ENCODE peak calls at places on chromosomes 11 and 22, in ten cellular contexts. F is breast epithelium, B is GM23338, Z is stomach, U is HCT116, C is GM12878, O is upper lobe of left lung, R is transverse colon, H is K562, G is H1. M is an unnamed sample. For H3K4me1, the result is how much of the 10 kb centered on the place peaks cover.

GRCh38 chr11:35641206-35641885 is 21.2 kb upstream of the TRIM44 start:
- DNase-seq in G (no peak), C (no peak), U (no peak), F (no peak), Z (no peak), O (no peak), R (no peak), B (no peak), H (no peak), M (no peak)

GRCh38 chr22:32745251-32745995 is 56.1 kb upstream of the TIMP3 start:
- DNase-seq in F (peak), U (peak), O (no peak), Z (no peak), G (peak), R (peak), B (peak), H (no peak), C (no peak), M (no peak)

GRCh38 chr22:27168681-27169080 is 511.3 kb downstream of the MIAT start:
- DNase-seq in B (no peak), U (no peak), O (no peak), R (no peak), H (no peak), C (no peak), G (no peak), F (no peak), Z (no peak), M (no peak)

GRCh38 chr11:126930100-126930841 is 70.3 kb downstream of the KIRREL3 start:
- DNase-seq in F (no peak), Z (no peak), B (no peak), U (no peak), R (no peak), C (no peak), H (no peak), O (no peak), G (no peak), M (no peak)

GRCh38 chr11:123065634-123066033 is 3.7 kb upstream of the HSPA8 start:
- DNase-seq in R (no peak), Z (no peak), H (no peak), U (no peak), F (no peak), G (no peak), C (no peak), B (no peak), O (no peak), M (no peak)

GRCh38 chr22:42831712-42832111 is 25.4 kb downstream of the ARFGAP3 start:
- DNase-seq in F (no peak), O (no peak), H (no peak), Z (no peak), B (no peak), C (no peak), U (no peak), R (no peak), G (no peak), M (no peak)

GRCh38 chr11:133821776-133822175 is 23.5 kb downstream of the SPATA19 start:
- DNase-seq in O (no peak), G (peak), C (no peak), R (peak), H (peak), Z (peak), U (peak), F (no peak), B (peak), M (no peak)

GRCh38 chr11:123526918-123527317 is 96.8 kb downstream of the GRAMD1B start:
- DNase-seq in O (peak), Z (no peak), B (no peak), U (no peak), C (no peak), H (no peak), G (no peak), R (no peak), F (no peak), M (no peak)

GRCh38 chr11:120660024-120660565 is 148.5 kb downstream of the GRIK4 start:
- DNase-seq in H (peak), B (peak), U (peak), O (peak), G (no peak), F (no peak), C (no peak), R (peak), Z (peak), M (peak)

GRCh38 chr22:26462051-26462450 is 21.5 kb downstream of the HPS4 start:
- DNase-seq in F (no peak), O (no peak), C (no peak), R (no peak), U (no peak), H (no peak), B (no peak), G (no peak), Z (no peak), M (no peak)

GRCh38 chr11:121711900-121712424 is 259.2 kb upstream of the SORL1-AS1 start:
- DNase-seq in H (no peak), G (no peak), B (no peak), R (no peak), C (no peak), F (no peak), O (no peak), U (no peak), Z (no peak), M (no peak)

GRCh38 chr11:74326665-74327064 is 15.2 kb upstream of the P4HA3 start:
- DNase-seq in G (no peak), B (no peak), H (no peak), C (no peak), U (no peak), F (no peak), R (no peak), Z (no peak), O (no peak), M (no peak)

GRCh38 chr22:42714768-42715430 is 5.8 kb downstream of the A4GALT start:
- DNase-seq in H (no peak), U (no peak), O (no peak), Z (no peak), F (no peak), G (no peak), C (no peak), R (no peak), B (no peak), M (no peak)

GRCh38 chr22:48644997-48645396 is 1182.7 kb downstream of the BRD1 start:
- DNase-seq in F (no peak), G (no peak), O (no peak), U (no peak), C (no peak), B (no peak), H (no peak), Z (no peak), R (no peak), M (no peak)

GRCh38 chr11:34266987-34267386 is 90.8 kb downstream of the ABTB2 start:
- DNase-seq in G (no peak), Z (no peak), F (peak), R (no peak), C (no peak), H (no peak), B (no peak), U (no peak), O (no peak), M (no peak)

GRCh38 chr11:44595006-44595405 is 29.5 kb downstream of the CD82 start:
- DNase-seq in F (no peak), R (no peak), C (no peak), Z (no peak), B (no peak), H (no peak), U (no peak), O (no peak), G (no peak), M (no peak)

GRCh38 chr22:49209452-49210195 is 618.0 kb downstream of the BRD1 start:
- DNase-seq in U (no peak), G (no peak), H (no peak), B (no peak), F (no peak), O (no peak), C (no peak), R (no peak), Z (peak), M (peak)

GRCh38 chr11:82775736-82776346 is 42.2 kb upstream of the FAM181B start:
- DNase-seq in H (peak), C (no peak), R (peak), Z (no peak), U (peak), O (no peak), G (peak), F (no peak), B (peak), M (no peak)

GRCh38 chr11:65383778-65384177 is 1.3 kb upstream of the SLC25A45 start:
- DNase-seq in H (no peak), C (no peak), G (no peak), B (no peak), F (no peak), O (no peak), U (no peak), Z (no peak), R (no peak), M (no peak)

GRCh38 chr11:7572001-7572712 is 58.4 kb downstream of the PPFIBP2 start:
- DNase-seq in B (peak), F (no peak), U (no peak), O (no peak), H (no peak), Z (peak), R (no peak), C (no peak), G (no peak), M (no peak)

GRCh38 chr11:104713366-104713765 is 184.9 kb downstream of the CASP12 start:
- DNase-seq in G (no peak), Z (no peak), F (no peak), C (no peak), H (no peak), B (no peak), O (no peak), R (no peak), U (no peak), M (no peak)

GRCh38 chr22:25564979-25565677 is 653 bp downstream of the GRK3 start:
- DNase-seq in G (peak), U (no peak), Z (no peak), H (no peak), R (peak), B (peak), O (peak), F (peak), C (no peak), M (peak)

GRCh38 chr22:39296535-39296934 is 22.9 kb downstream of the RPL3 start:
- DNase-seq in O (no peak), R (no peak), B (no peak), H (no peak), G (no peak), C (no peak), U (no peak), F (no peak), Z (no peak), M (no peak)
- H3K4me1 ChIP-seq in O (half or more), R (under half), B (under half), H (half or more), G (under half), C (under half), U (half or more), F (under half), Z (half or more), M (under half)

GRCh38 chr11:68398870-68399865 is 61.4 kb upstream of the PPP6R3 start:
- DNase-seq in R (peak), G (no peak), C (no peak), B (no peak), Z (peak), F (peak), O (no peak), U (no peak), H (no peak), M (no peak)
- TF ChIP-seq POLR2AphosphoS5 in R (peak), G (no peak), C (no peak), B (no peak), Z (peak), F (no peak), O (no peak), U (no peak), H (peak), M (no peak)

GRCh38 chr11:118927554-118928107 is 1.9 kb upstream of the BCL9L start:
- DNase-seq in F (no peak), O (no peak), C (no peak), U (no peak), Z (no peak), H (no peak), G (no peak), B (no peak), R (no peak), M (no peak)
- H3K4me1 ChIP-seq in F (under half), O (under half), C (under half), U (under half), Z (half or more), H (half or more), G (under half), B (under half), R (under half), M (half or more)

GRCh38 chr11:76626921-76627391 is 43.6 kb downstream of the LRRC32 start:
- DNase-seq in C (peak), F (no peak), B (no peak), R (no peak), G (no peak), O (no peak), Z (no peak), U (no peak), H (no peak), M (no peak)
- TF ChIP-seq POLR2AphosphoS5 in C (no peak), F (no peak), B (no peak), R (no peak), G (no peak), O (no peak), Z (no peak), U (no peak), H (no peak), M (peak)

GRCh38 chr11:69299572-69299971 is 5.6 kb downstream of the MYEOV start:
- DNase-seq in C (no peak), R (no peak), B (no peak), O (no peak), U (no peak), G (no peak), H (no peak), F (no peak), Z (no peak), M (peak)

GRCh38 chr11:69297225-69297925 is 3.4 kb downstream of the MYEOV start:
- DNase-seq in H (peak), Z (peak), F (peak), B (no peak), C (peak), G (peak), O (peak), U (peak), R (peak), M (peak)

GRCh38 chr11:69300124-69301032 is 6.4 kb downstream of the MYEOV start:
- DNase-seq in B (no peak), U (no peak), C (no peak), H (peak), R (no peak), F (no peak), Z (no peak), O (no peak), G (no peak), M (no peak)

GRCh38 chr11:69297926-69298777 is 4.2 kb downstream of the MYEOV start:
- DNase-seq in F (peak), H (peak), B (no peak), U (peak), G (no peak), C (peak), Z (peak), O (no peak), R (peak), M (peak)

GRCh38 chr11:69298778-69299461 is 5.0 kb downstream of the MYEOV start:
- DNase-seq in R (no peak), Z (no peak), O (no peak), F (no peak), H (no peak), U (no peak), B (no peak), G (no peak), C (no peak), M (peak)
- H3K4me1 ChIP-seq in R (half or more), Z (half or more), O (half or more), F (under half), H (half or more), U (half or more), B (under half), G (under half), C (under half), M (half or more)

GRCh38 chr11:134916421-134916820 is 504.4 kb upstream of the B3GAT1 start:
- DNase-seq in O (peak), H (no peak), R (no peak), U (no peak), Z (no peak), C (no peak), F (no peak), B (no peak), G (no peak), M (no peak)

GRCh38 chr11:134915881-134916280 is 503.8 kb upstream of the B3GAT1 start:
- DNase-seq in H (no peak), B (no peak), Z (no peak), F (no peak), R (no peak), U (no peak), O (no peak), G (no peak), C (no peak), M (no peak)

GRCh38 chr11:134913999-134914590 is 502.1 kb upstream of the B3GAT1 start:
- DNase-seq in H (no peak), O (no peak), U (no peak), Z (no peak), F (no peak), G (no peak), B (no peak), C (no peak), R (no peak), M (no peak)

GRCh38 chr11:134916829-134917228 is 504.8 kb upstream of the B3GAT1 start:
- DNase-seq in H (no peak), B (no peak), R (no peak), G (no peak), U (no peak), O (no peak), Z (no peak), F (no peak), C (no peak), M (no peak)

DNA sequence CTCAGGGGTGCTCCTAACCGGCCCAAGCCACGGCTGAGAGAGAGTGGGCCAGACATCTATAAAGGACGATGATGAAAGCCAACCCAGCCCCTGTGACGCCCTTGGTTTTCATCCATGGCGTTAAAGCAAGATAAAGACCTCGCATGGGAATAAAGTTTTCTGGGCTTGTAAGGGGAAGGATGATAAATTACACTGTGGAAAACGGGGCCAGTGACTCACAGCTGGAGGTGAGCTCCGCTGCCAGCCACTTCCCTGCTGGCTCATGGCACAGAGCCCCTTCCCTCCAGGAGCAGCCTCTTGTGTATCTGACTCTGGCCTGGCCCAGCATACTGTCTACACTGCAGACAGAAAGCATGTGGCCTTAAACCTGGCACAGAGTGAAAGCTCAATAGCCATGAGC is 503.2 kb upstream of the B3GAT1 start:
- DNase-seq in H (no peak), Z (no peak), F (no peak), C (no peak), G (no peak), U (no peak), O (peak), R (no peak), B (no peak), M (no peak)
- TF ChIP-seq POLR2AphosphoS5 in H (no peak), Z (no peak), F (no peak), C (no peak), G (no peak), U (no peak), O (no peak), R (no peak), B (no peak), M (no peak)

GRCh38 chr11:1691027-1691877 is 5.7 kb upstream of the KRTAP5-6 start:
- DNase-seq in O (no peak), B (no peak), G (no peak), F (no peak), Z (no peak), U (no peak), R (no peak), C (no peak), H (no peak), M (no peak)

GRCh38 chr11:1693327-1694063 is 3.5 kb upstream of the KRTAP5-6 start:
- DNase-seq in F (peak), Z (peak), R (peak), U (peak), H (peak), C (no peak), G (peak), B (peak), O (peak), M (peak)

GRCh38 chr11:1692708-1693326 is 4.2 kb upstream of the KRTAP5-6 start:
- DNase-seq in B (no peak), G (no peak), H (no peak), F (no peak), R (no peak), U (no peak), Z (no peak), C (no peak), O (no peak), M (no peak)

GRCh38 chr11:1690167-1691026 is 6.6 kb upstream of the KRTAP5-6 start:
- DNase-seq in B (no peak), H (no peak), R (no peak), F (no peak), O (no peak), C (no peak), G (no peak), Z (no peak), U (no peak), M (no peak)

GRCh38 chr11:1691878-1692707 is 4.9 kb upstream of the KRTAP5-6 start:
- DNase-seq in C (no peak), G (no peak), F (no peak), Z (no peak), U (no peak), B (no peak), O (no peak), R (no peak), H (no peak), M (no peak)
- H3K4me1 ChIP-seq in C (under half), G (under half), F (under half), Z (under half), U (under half), B (under half), O (under half), R (under half), H (under half), M (under half)

GRCh38 chr11:47565340-47566165 is at the start of gene PTPMT1:
- DNase-seq in U (peak), R (peak), G (no peak), F (peak), H (peak), O (peak), C (no peak), B (peak), Z (peak), M (peak)
- TF ChIP-seq POLR2AphosphoS5 in U (peak), R (peak), G (no peak), F (no peak), H (peak), O (peak), C (peak), B (peak), Z (no peak), M (peak)